ENCODE peak calls at places on chromosomes 16 and 17, in eight cellular contexts. H is transverse colon; T is activated naive CD4-positive, alpha-beta T cell; P is NCI-H460; K is activated T-cell treated with anti-CD3 and anti-CD28 coated beads, Interleukin-2, amount 50 U/mL, for 72 hours; L is left colon; Q is astrocyte of the hippocampus; M is body of pancreas. X is an unnamed sample.

GRCh38 chr17:17598003-17598402 is 6.5 kb upstream of the PEMT start:
- DNase-seq in H (no peak), T (no peak), P (no peak), K (no peak), L (no peak), Q (no peak), M (no peak), X (no peak)

GRCh38 chr16:80144191-80144590 is 396.6 kb upstream of the DYNLRB2 start:
- DNase-seq in H (no peak), T (no peak), P (no peak), K (no peak), L (no peak), Q (peak; percentile 68), M (no peak), X (no peak)

GRCh38 chr16:11949527-11949926 is 7.7 kb upstream of the NPIPB2 start:
- DNase-seq in H (peak; percentile 23), T (no peak), P (peak; percentile 51), K (peak; percentile 9), L (no peak), Q (peak; percentile 65), M (peak; percentile 17), X (peak; percentile 48)

GRCh38 chr17:44362964-44363612 is 565 bp downstream of the FAM171A2 start:
- DNase-seq in H (no peak), T (peak; percentile 12), P (no peak), K (no peak), L (no peak), Q (peak; percentile 41), M (no peak), X (no peak)

GRCh38 chr17:73419896-73420295 is 108.1 kb upstream of the CDC42EP4 start:
- DNase-seq in H (no peak), T (no peak), P (no peak), K (no peak), L (no peak), Q (no peak), M (no peak), X (no peak)

GRCh38 chr16:180101-180920 is at the start of gene HBQ1:
- DNase-seq in H (no peak), T (peak; percentile 35), P (no peak), K (peak; percentile 47), L (no peak), Q (peak; percentile 78), M (peak; percentile 24), X (peak; percentile 24)

GRCh38 chr16:11395008-11395948 is 50.0 kb downstream of the RMI2 start:
- DNase-seq in H (no peak), T (no peak), P (no peak), K (no peak), L (no peak), Q (no peak), M (no peak), X (no peak)

GRCh38 chr17:45577571-45578279 is 87.2 kb upstream of the PLEKHM1 start:
- DNase-seq in H (no peak), T (no peak), P (no peak), K (no peak), L (no peak), Q (no peak), M (no peak), X (peak; percentile 14)

GRCh38 chr17:5241861-5242671 is 7.4 kb upstream of the SCIMP start:
- DNase-seq in H (peak; percentile 27), T (peak; percentile 11), P (no peak), K (no peak), L (peak; percentile 29), Q (no peak), M (no peak), X (no peak)

GRCh38 chr17:71472809-71473789 is 647.7 kb upstream of the SOX9 start:
- DNase-seq in H (no peak), T (no peak), P (peak; percentile 56), K (no peak), L (no peak), Q (peak; percentile 81), M (peak; percentile 34), X (peak; percentile 15)

GRCh38 chr16:81005644-81006471 is 827 bp downstream of the CMC2 start:
- DNase-seq in H (peak; percentile 85), T (no peak), P (peak; percentile 28), K (no peak), L (peak; percentile 87), Q (peak; percentile 27), M (no peak), X (peak; percentile 44)

GRCh38 chr17:48100591-48101011 is 677 bp downstream of the CBX1 start:
- DNase-seq in H (peak; percentile 54), T (no peak), P (peak; percentile 29), K (no peak), L (peak; percentile 67), Q (peak; percentile 81), M (peak; percentile 57), X (peak; percentile 72)

GRCh38 chr16:2206780-2207433 is 1.7 kb downstream of the MLST8 start:
- DNase-seq in H (no peak), T (no peak), P (no peak), K (no peak), L (no peak), Q (no peak), M (no peak), X (peak; percentile 47)

GRCh38 chr16:78184554-78185183 is 85.2 kb downstream of the WWOX start:
- DNase-seq in H (no peak), T (no peak), P (no peak), K (no peak), L (no peak), Q (peak; percentile 11), M (no peak), X (peak; percentile 58)

X was measured in G401.